ENCODE peak calls at places on chromosomes 13 and 19, in ten cellular contexts. W is GM12865, G is colonic mucosa, E is gastrocnemius medialis, J is psoas muscle, M is IMR-90, T is omental fat pad, Y is AG10803, P is choroid plexus epithelial cell, C is heart left ventricle. H is an unnamed sample.
A peak's percentile ranks its signal among the peaks of the same experiment; 100 is the strongest.

GRCh38 chr19:6616011-6616410 is 25.1 kb upstream of the CD70 start:
- DNase-seq in Y (peak; percentile 25), W (peak; percentile 83), M (no peak), T (no peak), C (no peak), P (no peak), J (no peak), E (no peak), G (no peak), H (peak; percentile 71)

GRCh38 chr13:48500652-48501197 is 32.2 kb downstream of the RCBTB2 start:
- DNase-seq in M (peak; percentile 96), T (no peak), W (peak; percentile 55), P (peak; percentile 97), C (no peak), G (no peak), Y (peak; percentile 93), E (no peak), J (no peak), H (peak; percentile 91)

GRCh38 chr19:8611890-8612806 is 1.6 kb upstream of the ADAMTS10 start:
- DNase-seq in C (peak; percentile 52), Y (peak; percentile 79), J (peak; percentile 85), W (no peak), G (peak; percentile 40), M (peak; percentile 66), P (peak; percentile 77), T (peak; percentile 36), E (peak; percentile 55), H (peak; percentile 81)

GRCh38 chr19:42250666-42251531 is 4.0 kb downstream of the ERF start:
- DNase-seq in C (peak; percentile 51), E (no peak), M (peak; percentile 50), J (no peak), P (no peak), W (no peak), T (no peak), G (no peak), Y (peak; percentile 56), H (peak; percentile 63)

GRCh38 chr13:100088282-100088647 is 628 bp upstream of the PCCA start:
- DNase-seq in M (no peak), J (no peak), T (no peak), C (no peak), G (no peak), Y (no peak), W (no peak), E (no peak), P (peak; percentile 57), H (no peak)

GRCh38 chr19:58170860-58171259 is 12.0 kb upstream of the ZNF274 start:
- DNase-seq in P (peak; percentile 33), J (no peak), T (no peak), C (no peak), M (peak; percentile 42), G (no peak), Y (peak; percentile 8), W (no peak), E (no peak), H (no peak)

GRCh38 chr19:31220540-31220939 is 128.7 kb downstream of the TSHZ3 start:
- DNase-seq in T (no peak), Y (no peak), E (no peak), W (no peak), P (peak; percentile 38), M (no peak), J (no peak), C (no peak), G (no peak), H (no peak)

GRCh38 chr19:42422092-42422575 is 5.1 kb downstream of the LIPE start:
- DNase-seq in M (no peak), T (no peak), C (peak; percentile 59), G (no peak), P (no peak), W (no peak), E (no peak), Y (no peak), J (no peak), H (no peak)

GRCh38 chr19:54320271-54320670 is 7.3 kb upstream of the LILRA5 start:
- DNase-seq in J (no peak), G (no peak), E (no peak), W (no peak), M (no peak), P (no peak), C (no peak), T (no peak), Y (no peak), H (no peak)

GRCh38 chr13:40626977-40627376 is 39.5 kb downstream of the FOXO1 start:
- DNase-seq in E (no peak), P (no peak), G (no peak), W (no peak), Y (no peak), M (no peak), C (no peak), J (no peak), T (no peak), H (no peak)

GRCh38 chr19:32522967-32523366 is 58.0 kb upstream of the PDCD5 start:
- DNase-seq in Y (no peak), M (no peak), T (no peak), J (no peak), P (no peak), G (no peak), W (no peak), C (no peak), E (no peak), H (no peak)

GRCh38 chr19:3708207-3708931 is at the start of gene TJP3:
- DNase-seq in C (no peak), T (no peak), J (no peak), E (peak; percentile 37), P (no peak), M (peak; percentile 39), Y (no peak), W (no peak), G (peak; percentile 89), H (peak; percentile 36)

GRCh38 chr13:99432637-99433542 is 68.4 kb upstream of the TM9SF2 start:
- DNase-seq in C (peak; percentile 59), W (peak; percentile 98), Y (peak; percentile 78), T (peak; percentile 34), P (peak; percentile 79), J (peak; percentile 73), G (peak; percentile 40), M (peak; percentile 73), E (peak; percentile 61), H (peak; percentile 58)

GRCh38 chr13:114008964-114009589 is 35.2 kb upstream of the C13orf46 start:
- DNase-seq in G (no peak), T (no peak), P (no peak), C (no peak), W (no peak), Y (no peak), M (no peak), E (no peak), J (no peak), H (no peak)

GRCh38 chr19:27774337-27774736 is 1438.6 kb downstream of the UQCRFS1 start:
- DNase-seq in E (no peak), T (no peak), W (no peak), J (no peak), Y (no peak), P (peak; percentile 2), C (no peak), G (no peak), M (no peak), H (peak; percentile 23)

GRCh38 chr19:27776020-27776419 is 1436.9 kb downstream of the UQCRFS1 start:
- DNase-seq in Y (peak; percentile 40), M (peak; percentile 31), C (no peak), G (no peak), J (no peak), T (no peak), P (peak; percentile 78), W (no peak), E (no peak), H (peak; percentile 69)

GRCh38 chr19:27774827-27775226 is 1438.1 kb downstream of the UQCRFS1 start:
- DNase-seq in Y (no peak), E (no peak), C (no peak), T (no peak), G (no peak), P (peak; percentile 12), W (peak; percentile 30), J (no peak), M (no peak), H (no peak)

GRCh38 chr19:27776524-27776923 is 1436.4 kb downstream of the UQCRFS1 start:
- DNase-seq in T (no peak), Y (no peak), G (no peak), C (no peak), E (no peak), W (no peak), J (no peak), M (no peak), P (peak; percentile 2), H (no peak)

GRCh38 chr19:27775395-27775794 is 1437.6 kb downstream of the UQCRFS1 start:
- DNase-seq in E (no peak), Y (no peak), G (no peak), J (no peak), T (no peak), W (no peak), P (peak; percentile 3), C (no peak), M (no peak), H (peak; percentile 11)
- TF ChIP-seq CTCF in E (no peak), Y (peak; percentile 16), G (no peak), J (no peak), T (no peak), W (no peak), P (peak; percentile 27), C (no peak), M (no peak), H (peak; percentile 40)

GRCh38 chr13:112928020-112928931 is 40.7 kb upstream of the MCF2L start:
- DNase-seq in C (no peak), E (no peak), M (no peak), G (no peak), Y (no peak), W (no peak), P (peak; percentile 12), T (no peak), J (no peak), H (no peak)
- TF ChIP-seq CTCF in C (no peak), E (no peak), M (no peak), G (no peak), Y (no peak), W (no peak), P (no peak), T (no peak), J (no peak), H (no peak)

DNA sequence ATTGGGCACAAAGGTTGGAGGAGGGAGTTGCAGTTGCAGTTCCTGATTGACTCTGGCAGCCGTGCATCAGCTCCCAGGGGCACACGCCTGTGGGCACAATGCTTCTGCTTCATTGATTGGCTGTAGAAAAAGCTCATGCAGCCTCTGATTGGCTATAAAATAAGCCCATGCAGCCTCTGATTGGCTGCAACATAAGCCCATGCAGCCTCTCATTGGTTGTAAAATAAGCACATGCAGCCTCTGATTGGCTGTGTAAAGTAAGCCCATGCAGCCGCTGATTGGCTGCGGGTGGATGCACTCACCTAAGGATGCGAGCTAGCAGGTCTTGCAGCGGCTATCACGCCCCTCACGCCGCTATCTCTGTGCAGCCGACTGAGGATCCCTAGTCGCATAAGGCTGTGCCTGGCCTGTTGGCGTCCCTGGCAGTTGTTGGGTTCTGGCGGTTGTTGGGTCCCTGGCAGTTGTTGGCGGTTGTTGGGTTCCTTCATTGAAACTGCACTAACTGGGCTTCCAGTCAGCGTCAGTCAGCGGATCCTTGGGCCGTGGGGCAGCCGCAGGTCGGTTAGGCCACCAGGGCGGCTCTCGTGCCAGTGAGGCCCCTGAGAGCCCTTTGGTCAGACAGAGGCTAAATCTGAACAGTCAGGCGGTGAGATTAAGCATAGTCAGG is at the start of gene SIGLECL1:
- DNase-seq in G (no peak), Y (no peak), T (no peak), E (no peak), W (no peak), M (no peak), C (no peak), J (no peak), P (no peak), H (no peak)
- TF ChIP-seq CTCF in G (no peak), Y (no peak), T (no peak), E (no peak), W (no peak), M (no peak), C (no peak), J (no peak), P (no peak), H (no peak)

GRCh38 chr19:40539070-40539469 is 37.6 kb upstream of the SHKBP1 start:
- DNase-seq in T (no peak), Y (no peak), W (no peak), J (no peak), E (no peak), P (no peak), G (no peak), C (no peak), M (no peak), H (no peak)
- TF ChIP-seq CTCF in T (no peak), Y (no peak), W (no peak), J (no peak), E (no peak), P (peak; percentile 11), G (no peak), C (no peak), M (peak; percentile 2), H (no peak)